ENCODE peak calls at places on chromosome 12, in seven cellular contexts. Y is neuronal stem cell, J is osteocyte, G is activated T-cell treated with anti-CD3 and anti-CD28 coated beads for 1 hour, T is CD14-positive monocyte, N is endothelial cell, M is cardiac fibroblast. E is an unnamed sample.

GRCh38 chr12:52480073-52480472 is 6.5 kb upstream of the KRT6C start:
- DNase-seq in M (no peak), T (no peak), J (no peak), G (no peak), N (no peak), Y (no peak), E (no peak)

GRCh38 chr12:51926718-51927117 is 19.4 kb downstream of the ACVRL1 start:
- DNase-seq in M (peak), T (no peak), G (peak), N (peak), J (no peak), Y (no peak), E (no peak)

GRCh38 chr12:97567619-97568110 is 105.1 kb downstream of the RMST start:
- DNase-seq in M (no peak), J (no peak), G (no peak), Y (no peak), T (no peak), N (no peak), E (no peak)

GRCh38 chr12:65526311-65526710 is 247.8 kb downstream of the MSRB3 start:
- DNase-seq in T (no peak), G (no peak), J (no peak), M (no peak), N (no peak), Y (no peak), E (no peak)

GRCh38 chr12:47736877-47737676 is 11.8 kb upstream of the ENDOU start:
- DNase-seq in M (peak), N (no peak), J (peak), T (no peak), Y (no peak), G (no peak), E (no peak)

GRCh38 chr12:91926810-91927209 is 218.8 kb downstream of the BTG1 start:
- DNase-seq in G (no peak), J (no peak), Y (no peak), M (peak), N (no peak), T (no peak), E (no peak)

GRCh38 chr12:120841525-120841924 is 62.6 kb downstream of the SPPL3 start:
- DNase-seq in J (no peak), N (no peak), T (no peak), Y (no peak), G (no peak), M (no peak), E (no peak)

GRCh38 chr12:95700316-95700785 is 90.2 kb downstream of the NTN4 start:
- DNase-seq in N (no peak), T (no peak), M (peak), G (no peak), J (no peak), Y (no peak), E (no peak)

GRCh38 chr12:12008931-12009611 is 61.7 kb upstream of the BCL2L14 start:
- DNase-seq in M (peak), G (no peak), Y (peak), J (no peak), T (peak), N (peak), E (no peak)

GRCh38 chr12:116690016-116690709 is 47.7 kb downstream of the SPRING1 start:
- DNase-seq in J (no peak), N (no peak), T (no peak), Y (no peak), G (no peak), M (no peak), E (no peak)

GRCh38 chr12:65881965-65882413 is 57.7 kb downstream of the HMGA2 start:
- DNase-seq in G (no peak), J (no peak), M (peak), Y (no peak), N (peak), T (peak), E (no peak)

GRCh38 chr12:53051058-53051880 is 1.4 kb downstream of the TNS2 start:
- DNase-seq in G (no peak), M (peak), N (no peak), T (no peak), Y (no peak), J (peak), E (no peak)

GRCh38 chr12:64362721-64363305 is 27.7 kb downstream of the C12orf56 start:
- DNase-seq in N (no peak), G (no peak), J (no peak), Y (no peak), T (no peak), M (no peak), E (no peak)

GRCh38 chr12:76348079-76348901 is at the start of gene BBS10:
- DNase-seq in N (peak), Y (peak), M (peak), G (peak), T (peak), J (peak), E (peak)

GRCh38 chr12:63420206-63420644 is 248.1 kb downstream of the DPY19L2 start:
- DNase-seq in Y (peak), G (no peak), N (peak), M (peak), J (no peak), T (no peak), E (no peak)

GRCh38 chr12:109847166-109847700 is 14.0 kb upstream of the TRPV4 start:
- DNase-seq in J (no peak), Y (no peak), T (peak), G (no peak), N (no peak), M (no peak), E (no peak)